ENCODE peak calls at places on chromosomes 12 and 14, in four cellular contexts. E is lower lobe of right lung; N is Jurkat, Clone E6-1; A is fibroblast of pulmonary artery. Z is an unnamed sample.

GRCh38 chr12:63844391-63845341 is at the start of gene SRGAP1:
- DNase-seq in E (peak), N (no peak), A (peak), Z (peak)

GRCh38 chr12:26830783-26831601 is 2.0 kb downstream of the ITPR2 start:
- DNase-seq in E (no peak), N (no peak), A (no peak), Z (no peak)

GRCh38 chr12:49295087-49296001 is at the start of gene PRPH:
- DNase-seq in E (no peak), N (no peak), A (no peak), Z (no peak)

GRCh38 chr14:60640859-60641721 is 8.2 kb downstream of the SIX1 start:
- DNase-seq in E (no peak), N (no peak), A (no peak), Z (no peak)

GRCh38 chr12:55728185-55728931 is 451 bp downstream of the CD63 start:
- DNase-seq in E (peak), N (no peak), A (peak), Z (no peak)

GRCh38 chr12:49364989-49365388 is 2.3 kb upstream of the SPATS2 start:
- DNase-seq in E (no peak), N (no peak), A (peak), Z (no peak)

GRCh38 chr14:36604757-36605505 is 22.5 kb upstream of the NKX2-8 start:
- DNase-seq in E (no peak), N (peak), A (peak), Z (peak)

GRCh38 chr12:89893972-89894706 is 185.5 kb upstream of the ATP2B1 start:
- DNase-seq in E (no peak), N (no peak), A (peak), Z (no peak)

GRCh38 chr12:118064608-118065007 is 3.6 kb upstream of the WSB2 start:
- DNase-seq in E (no peak), N (peak), A (no peak), Z (peak)

GRCh38 chr12:104507672-104508071 is 50.9 kb downstream of the CHST11 start:
- DNase-seq in E (no peak), N (no peak), A (no peak), Z (no peak)

GRCh38 chr14:69573841-69574265 is 818 bp downstream of the CCDC177 start:
- DNase-seq in E (no peak), N (no peak), A (no peak), Z (no peak)

GRCh38 chr14:55845963-55846851 is 266.2 kb downstream of the KTN1 start:
- DNase-seq in E (no peak), N (no peak), A (no peak), Z (no peak)

GRCh38 chr14:39232554-39233415 is 930 bp upstream of the MIA2 start:
- DNase-seq in E (no peak), N (no peak), A (peak), Z (no peak)

GRCh38 chr14:33210304-33210703 is 271.6 kb downstream of the NPAS3 start:
- DNase-seq in E (no peak), N (peak), A (peak), Z (no peak)

GRCh38 chr12:93191956-93192355 is 185.8 kb upstream of the NUDT4 start:
- DNase-seq in E (no peak), N (no peak), A (peak), Z (no peak)

GRCh38 chr12:56884421-56884820 is 49.8 kb downstream of the SDR9C7 start:
- DNase-seq in E (no peak), N (no peak), A (no peak), Z (no peak)

GRCh38 chr12:8034802-8035201 is 2.3 kb downstream of the FOXJ2 start:
- DNase-seq in E (no peak), N (no peak), A (no peak), Z (no peak)
- H3K4me3 ChIP-seq in E (peak), N (no peak), A (peak), Z (no peak)

DNA sequence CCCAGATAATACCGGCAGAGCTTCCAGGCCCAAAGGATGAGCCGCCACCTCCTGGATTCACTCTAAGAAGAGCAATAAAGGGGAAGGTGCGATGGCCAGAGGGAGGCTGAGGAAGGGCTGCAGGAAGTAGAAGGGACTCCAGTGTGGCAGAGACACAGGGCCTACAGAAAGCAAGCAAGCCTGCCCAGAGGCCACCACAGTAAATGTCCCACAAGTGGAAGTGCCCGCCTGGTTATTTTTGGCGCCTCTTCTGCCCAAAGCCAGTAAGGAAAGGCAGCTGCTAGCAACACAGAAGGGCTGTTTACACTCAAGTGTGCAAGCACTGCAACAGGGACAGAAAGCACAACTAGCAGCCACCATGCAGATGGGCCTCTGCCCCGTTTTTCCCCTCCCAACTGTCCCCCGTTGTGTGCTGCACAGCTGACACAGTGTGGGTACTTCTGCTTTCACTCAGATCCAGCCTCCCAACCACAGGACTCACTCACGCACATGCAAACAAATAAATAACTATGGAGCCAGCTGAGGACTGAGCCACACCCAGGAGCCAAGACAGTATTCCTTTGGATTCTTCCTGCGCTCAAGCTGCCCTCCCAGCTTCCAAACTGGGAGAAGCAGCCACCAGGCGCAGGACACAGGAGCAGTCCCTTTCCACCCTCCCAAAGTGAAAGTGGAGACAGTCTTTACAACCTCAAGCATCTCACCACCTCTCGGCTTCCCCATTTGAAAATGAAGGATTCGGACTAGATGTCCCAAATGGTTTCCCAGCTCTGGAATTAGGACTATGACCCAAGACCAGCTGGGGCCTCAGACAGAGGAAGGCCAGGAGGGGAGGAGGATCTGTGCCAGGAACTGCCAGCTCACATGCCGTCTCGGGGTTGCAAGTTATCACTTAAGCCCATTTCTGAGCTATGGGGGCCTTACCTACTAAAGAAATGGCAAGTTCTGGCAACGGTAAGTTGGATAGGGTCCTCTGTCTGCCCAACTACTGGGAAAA is 40.0 kb upstream of the PNMA1 start:
- DNase-seq in E (no peak), N (peak), A (no peak), Z (no peak)
- H3K4me3 ChIP-seq in E (peak), N (peak), A (peak), Z (peak)

GRCh38 chr14:64229489-64229888 is 64.7 kb downstream of the ESR2 start:
- DNase-seq in E (no peak), N (no peak), A (no peak), Z (no peak)

GRCh38 chr14:64232944-64233343 is 61.2 kb downstream of the ESR2 start:
- DNase-seq in E (no peak), N (no peak), A (no peak), Z (no peak)

GRCh38 chr14:64233791-64234190 is 60.4 kb downstream of the ESR2 start:
- DNase-seq in E (no peak), N (no peak), A (no peak), Z (no peak)

GRCh38 chr14:64234877-64235651 is 59.1 kb downstream of the ESR2 start:
- DNase-seq in E (no peak), N (no peak), A (peak), Z (no peak)

GRCh38 chr14:64232095-64232830 is 61.9 kb downstream of the ESR2 start:
- DNase-seq in E (no peak), N (no peak), A (peak), Z (no peak)
- H3K4me3 ChIP-seq in E (no peak), N (no peak), A (no peak), Z (no peak)

GRCh38 chr14:93977790-93978581 is 1.6 kb upstream of the ASB2 start:
- DNase-seq in E (no peak), N (peak), A (no peak), Z (peak)
- H3K4me3 ChIP-seq in E (no peak), N (no peak), A (no peak), Z (peak)

GRCh38 chr14:72779679-72780078 is 114.2 kb downstream of the DPF3 start:
- DNase-seq in E (no peak), N (no peak), A (no peak), Z (no peak)

GRCh38 chr14:72781476-72782181 is 112.3 kb downstream of the DPF3 start:
- DNase-seq in E (no peak), N (no peak), A (peak), Z (no peak)

GRCh38 chr14:72782182-72782508 is 111.8 kb downstream of the DPF3 start:
- DNase-seq in E (no peak), N (no peak), A (no peak), Z (no peak)

GRCh38 chr14:72782817-72783216 is 111.1 kb downstream of the DPF3 start:
- DNase-seq in E (no peak), N (no peak), A (no peak), Z (no peak)

GRCh38 chr14:72780771-72781170 is 113.1 kb downstream of the DPF3 start:
- DNase-seq in E (no peak), N (no peak), A (peak), Z (no peak)
- H3K4me3 ChIP-seq in E (no peak), N (no peak), A (no peak), Z (no peak)

Z was measured in naive thymus-derived CD4-positive, alpha-beta T cell.